ENCODE peak calls at places on chromosomes 16 and 17, in eight cellular contexts. One of them, this sample, is unnamed.

GRCh38 chr17:17484451-17484899 is 7.7 kb downstream of the MED9 start:
- DNase-seq in esophagus squamous epithelium: no peak
- DNase-seq in ovary: no peak
- DNase-seq in suprapubic skin: no peak
- DNase-seq in HCT116: no peak
- DNase-seq in IMR-90: peak
- DNase-seq in A549: no peak
- DNase-seq in uterus: no peak
- DNase-seq in this sample: no peak

GRCh38 chr17:74567397-74567796 is at the start of gene CD300H:
- DNase-seq in esophagus squamous epithelium: no peak
- DNase-seq in ovary: no peak
- DNase-seq in suprapubic skin: no peak
- DNase-seq in HCT116: no peak
- DNase-seq in IMR-90: no peak
- DNase-seq in A549: no peak
- DNase-seq in uterus: no peak
- DNase-seq in this sample: no peak

GRCh38 chr16:83552193-83552592 is 255.6 kb upstream of the HSBP1 start:
- DNase-seq in esophagus squamous epithelium: no peak
- DNase-seq in ovary: no peak
- DNase-seq in suprapubic skin: no peak
- DNase-seq in HCT116: no peak
- DNase-seq in IMR-90: peak
- DNase-seq in A549: no peak
- DNase-seq in uterus: no peak
- DNase-seq in this sample: no peak

GRCh38 chr17:28712037-28712704 is 483 bp upstream of the PROCA1 start:
- DNase-seq in esophagus squamous epithelium: no peak
- DNase-seq in ovary: peak
- DNase-seq in suprapubic skin: no peak
- DNase-seq in HCT116: no peak
- DNase-seq in IMR-90: no peak
- DNase-seq in A549: no peak
- DNase-seq in uterus: peak
- DNase-seq in this sample: no peak

GRCh38 chr17:50871369-50871768 is 5.2 kb upstream of the TOB1 start:
- DNase-seq in esophagus squamous epithelium: no peak
- DNase-seq in ovary: no peak
- DNase-seq in suprapubic skin: no peak
- DNase-seq in HCT116: no peak
- DNase-seq in IMR-90: no peak
- DNase-seq in A549: no peak
- DNase-seq in uterus: no peak
- DNase-seq in this sample: no peak

GRCh38 chr17:75843577-75844529 is at the start of gene UNC13D:
- DNase-seq in esophagus squamous epithelium: no peak
- DNase-seq in ovary: no peak
- DNase-seq in suprapubic skin: peak
- DNase-seq in HCT116: no peak
- DNase-seq in IMR-90: no peak
- DNase-seq in A549: no peak
- DNase-seq in uterus: no peak
- DNase-seq in this sample: no peak

GRCh38 chr16:57041182-57042156 is 50.9 kb upstream of the CPNE2 start:
- DNase-seq in esophagus squamous epithelium: no peak
- DNase-seq in ovary: no peak
- DNase-seq in suprapubic skin: no peak
- DNase-seq in HCT116: no peak
- DNase-seq in IMR-90: no peak
- DNase-seq in A549: no peak
- DNase-seq in uterus: no peak
- DNase-seq in this sample: no peak

GRCh38 chr16:12716658-12717057 is 87.0 kb downstream of the CPPED1 start:
- DNase-seq in esophagus squamous epithelium: no peak
- DNase-seq in ovary: no peak
- DNase-seq in suprapubic skin: no peak
- DNase-seq in HCT116: no peak
- DNase-seq in IMR-90: no peak
- DNase-seq in A549: no peak
- DNase-seq in uterus: no peak
- DNase-seq in this sample: no peak

GRCh38 chr17:76091526-76092285 is 11.9 kb downstream of the EXOC7 start:
- DNase-seq in esophagus squamous epithelium: no peak
- DNase-seq in ovary: no peak
- DNase-seq in suprapubic skin: no peak
- DNase-seq in HCT116: no peak
- DNase-seq in IMR-90: no peak
- DNase-seq in A549: no peak
- DNase-seq in uterus: no peak
- DNase-seq in this sample: no peak

GRCh38 chr17:12821376-12821940 is 32.2 kb downstream of the ARHGAP44 start:
- DNase-seq in esophagus squamous epithelium: no peak
- DNase-seq in ovary: no peak
- DNase-seq in suprapubic skin: no peak
- DNase-seq in HCT116: no peak
- DNase-seq in IMR-90: peak
- DNase-seq in A549: no peak
- DNase-seq in uterus: no peak
- DNase-seq in this sample: peak

GRCh38 chr17:54221499-54221898 is 398.8 kb downstream of the KIF2B start:
- DNase-seq in esophagus squamous epithelium: no peak
- DNase-seq in ovary: no peak
- DNase-seq in suprapubic skin: no peak
- DNase-seq in HCT116: no peak
- DNase-seq in IMR-90: no peak
- DNase-seq in A549: no peak
- DNase-seq in uterus: no peak
- DNase-seq in this sample: no peak

GRCh38 chr17:65936013-65936412 is 255.9 kb downstream of the CEP112 start:
- DNase-seq in esophagus squamous epithelium: no peak
- DNase-seq in ovary: no peak
- DNase-seq in suprapubic skin: no peak
- DNase-seq in HCT116: no peak
- DNase-seq in IMR-90: peak
- DNase-seq in A549: no peak
- DNase-seq in uterus: no peak
- DNase-seq in this sample: no peak

GRCh38 chr17:67390646-67391480 is 13.8 kb downstream of the PITPNC1 start:
- DNase-seq in esophagus squamous epithelium: no peak
- DNase-seq in ovary: peak
- DNase-seq in suprapubic skin: no peak
- DNase-seq in HCT116: peak
- DNase-seq in IMR-90: peak
- DNase-seq in A549: peak
- DNase-seq in uterus: peak
- DNase-seq in this sample: peak

GRCh38 chr16:51119576-51120288 is 31.3 kb downstream of the SALL1 start:
- DNase-seq in esophagus squamous epithelium: no peak
- DNase-seq in ovary: no peak
- DNase-seq in suprapubic skin: no peak
- DNase-seq in HCT116: no peak
- DNase-seq in IMR-90: peak
- DNase-seq in A549: no peak
- DNase-seq in uterus: peak
- DNase-seq in this sample: no peak

GRCh38 chr16:72470541-72470940 is 298.6 kb upstream of the PMFBP1 start:
- DNase-seq in esophagus squamous epithelium: no peak
- DNase-seq in ovary: no peak
- DNase-seq in suprapubic skin: no peak
- DNase-seq in HCT116: no peak
- DNase-seq in IMR-90: no peak
- DNase-seq in A549: no peak
- DNase-seq in uterus: no peak
- DNase-seq in this sample: no peak
- TF ChIP-seq POLR2A in esophagus squamous epithelium: no peak
- TF ChIP-seq POLR2A in ovary: no peak
- TF ChIP-seq POLR2A in suprapubic skin: no peak
- TF ChIP-seq POLR2A in HCT116: no peak
- TF ChIP-seq POLR2A in IMR-90: no peak
- TF ChIP-seq POLR2A in A549: no peak
- TF ChIP-seq POLR2A in uterus: no peak
- TF ChIP-seq POLR2A in this sample: no peak

DNA sequence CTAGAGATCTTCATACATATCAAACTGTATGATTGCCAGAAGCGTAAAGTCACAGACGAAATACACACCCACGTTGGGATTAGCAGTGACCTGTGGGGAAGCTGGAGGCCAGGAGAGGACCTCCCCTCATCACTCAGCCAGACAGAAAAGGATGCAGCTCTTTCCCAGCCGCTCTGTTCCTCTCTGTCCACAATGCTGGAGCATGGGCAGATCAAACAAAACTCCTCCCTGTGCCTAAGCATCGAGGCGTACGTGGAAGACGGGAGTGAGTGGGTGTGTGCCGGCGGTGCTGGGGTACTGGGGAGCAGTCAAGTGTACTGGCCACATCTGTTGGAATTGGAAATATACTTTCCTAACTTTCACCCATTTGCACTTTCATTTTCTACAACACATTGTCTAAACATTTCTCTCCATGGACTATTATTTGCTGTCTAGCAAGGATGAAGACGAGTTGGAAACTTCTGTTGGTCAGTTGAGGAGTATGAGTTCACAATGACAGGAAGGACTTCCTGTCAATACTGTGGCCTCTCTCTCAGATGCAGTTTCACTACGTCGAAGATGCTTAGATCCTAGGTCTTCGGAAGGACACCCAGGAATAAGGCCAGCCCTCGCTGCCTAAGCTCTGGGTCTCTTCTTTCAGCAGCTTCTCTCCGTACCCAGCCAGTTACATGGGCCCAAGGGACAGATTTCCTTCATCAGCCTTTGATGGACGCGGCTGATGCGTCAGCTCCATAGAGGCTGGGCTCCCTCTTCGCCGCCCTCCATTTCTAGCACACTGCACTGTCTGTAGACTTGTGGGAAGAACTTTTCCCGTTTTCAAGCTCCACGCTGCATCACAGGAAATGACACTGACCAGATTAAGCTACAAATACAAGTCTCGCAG is 30.6 kb upstream of the ENDOV start:
- DNase-seq in esophagus squamous epithelium: no peak
- DNase-seq in ovary: no peak
- DNase-seq in suprapubic skin: no peak
- DNase-seq in HCT116: no peak
- DNase-seq in IMR-90: no peak
- DNase-seq in A549: no peak
- DNase-seq in uterus: no peak
- DNase-seq in this sample: no peak
- TF ChIP-seq CTCF in esophagus squamous epithelium: no peak
- TF ChIP-seq CTCF in ovary: no peak
- TF ChIP-seq CTCF in suprapubic skin: no peak
- TF ChIP-seq CTCF in HCT116: no peak
- TF ChIP-seq CTCF in IMR-90: no peak
- TF ChIP-seq CTCF in A549: no peak
- TF ChIP-seq CTCF in uterus: no peak
- TF ChIP-seq CTCF in this sample: no peak

DNA sequence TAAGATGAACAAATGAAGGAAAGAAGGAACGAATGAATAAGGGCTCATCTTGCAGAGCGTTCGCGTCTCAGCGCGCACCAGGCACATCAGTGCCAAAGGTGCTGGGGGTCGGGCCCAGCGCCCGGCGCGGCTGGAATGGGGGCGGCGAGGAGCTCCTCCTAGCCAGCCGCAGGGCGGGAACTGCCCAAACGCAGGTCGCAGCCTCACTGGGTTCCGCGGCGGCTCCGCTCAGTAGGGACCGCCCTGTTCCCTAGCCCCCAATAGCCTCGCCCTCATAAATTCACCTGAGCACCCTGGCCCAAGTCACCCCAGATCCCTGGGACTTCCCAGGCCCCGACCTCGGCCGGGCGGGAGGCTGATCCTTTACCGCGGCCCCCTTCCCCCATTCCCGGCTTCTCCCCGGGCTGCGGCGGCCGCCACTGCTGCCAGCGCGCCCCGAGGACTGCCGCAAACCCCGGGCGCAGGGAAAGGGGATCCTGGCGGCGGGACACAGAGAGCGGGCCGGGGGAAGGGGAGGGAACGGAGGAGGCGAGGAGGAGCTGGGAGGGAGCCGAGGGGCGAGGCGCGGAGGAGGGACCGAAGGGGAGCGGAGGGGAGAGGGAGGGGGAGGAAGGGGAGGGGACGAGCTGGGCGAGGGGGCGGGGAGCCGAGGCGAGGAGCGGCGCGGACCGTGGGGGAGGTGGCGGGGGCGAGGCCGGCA is 377 bp upstream of the CRHR1 start:
- DNase-seq in esophagus squamous epithelium: no peak
- DNase-seq in ovary: peak
- DNase-seq in suprapubic skin: no peak
- DNase-seq in HCT116: no peak
- DNase-seq in IMR-90: no peak
- DNase-seq in A549: peak
- DNase-seq in uterus: peak
- DNase-seq in this sample: peak
- H3K4me3 ChIP-seq in esophagus squamous epithelium: peak
- H3K4me3 ChIP-seq in ovary: peak
- H3K4me3 ChIP-seq in suprapubic skin: peak
- H3K4me3 ChIP-seq in HCT116: no peak
- H3K4me3 ChIP-seq in IMR-90: no peak
- H3K4me3 ChIP-seq in A549: peak
- H3K4me3 ChIP-seq in uterus: peak
- H3K4me3 ChIP-seq in this sample: peak

DNA sequence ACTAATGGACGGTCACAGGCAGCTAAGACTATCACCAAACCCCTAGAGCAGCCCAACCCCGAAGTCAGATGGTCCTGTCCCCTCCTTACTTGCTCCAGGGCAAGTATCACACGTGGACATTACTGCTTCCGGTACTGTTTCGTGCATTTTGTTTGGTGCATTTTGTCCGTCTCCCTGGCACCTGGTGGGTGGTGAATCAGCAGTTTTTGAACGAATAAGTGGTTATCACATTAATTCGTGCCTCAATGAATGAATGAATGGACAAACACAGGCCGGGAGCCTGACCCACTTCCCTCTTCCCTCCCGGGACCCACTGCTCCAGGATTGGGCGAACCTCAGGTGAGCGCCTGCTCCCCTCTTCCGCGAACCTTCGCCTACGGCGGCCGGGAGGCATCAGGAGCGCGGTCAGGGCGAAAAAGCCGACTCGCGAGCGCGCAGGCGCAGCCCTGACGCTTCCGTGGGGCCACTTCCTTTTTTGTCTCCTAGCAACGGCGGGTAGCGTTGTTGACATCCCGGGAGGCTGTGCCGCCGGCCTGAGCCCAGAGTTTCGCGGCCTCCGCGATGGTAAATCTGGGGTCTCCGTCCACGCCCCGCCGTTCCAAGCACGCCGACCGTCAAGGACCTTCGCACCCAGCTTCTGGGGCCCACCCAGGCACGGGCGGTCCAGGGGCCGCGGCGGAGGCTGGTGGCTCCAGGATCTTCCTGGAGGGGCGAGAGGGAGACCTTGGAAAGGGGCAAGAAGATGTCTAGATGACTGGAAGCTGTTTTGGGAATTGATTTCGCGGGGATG is at the start of gene DYNLRB2:
- DNase-seq in esophagus squamous epithelium: peak
- DNase-seq in ovary: peak
- DNase-seq in suprapubic skin: peak
- DNase-seq in HCT116: no peak
- DNase-seq in IMR-90: peak
- DNase-seq in A549: peak
- DNase-seq in uterus: peak
- DNase-seq in this sample: peak
- TF ChIP-seq POLR2A in esophagus squamous epithelium: no peak
- TF ChIP-seq POLR2A in ovary: peak
- TF ChIP-seq POLR2A in suprapubic skin: peak
- TF ChIP-seq POLR2A in HCT116: no peak
- TF ChIP-seq POLR2A in IMR-90: peak
- TF ChIP-seq POLR2A in A549: peak
- TF ChIP-seq POLR2A in uterus: no peak
- TF ChIP-seq POLR2A in this sample: no peak

GRCh38 chr16:54928421-54929089 is 2.1 kb upstream of the IRX5 start:
- DNase-seq in esophagus squamous epithelium: no peak
- DNase-seq in ovary: peak
- DNase-seq in suprapubic skin: peak
- DNase-seq in HCT116: no peak
- DNase-seq in IMR-90: no peak
- DNase-seq in A549: peak
- DNase-seq in uterus: peak
- DNase-seq in this sample: peak
- TF ChIP-seq CTCF in esophagus squamous epithelium: peak
- TF ChIP-seq CTCF in ovary: no peak
- TF ChIP-seq CTCF in suprapubic skin: peak
- TF ChIP-seq CTCF in HCT116: no peak
- TF ChIP-seq CTCF in IMR-90: no peak
- TF ChIP-seq CTCF in A549: no peak
- TF ChIP-seq CTCF in uterus: peak
- TF ChIP-seq CTCF in this sample: no peak